ENCODE peak calls at places on chromosomes 2 and 18, in four cellular contexts. One of them, this sample, is unnamed.

GRCh38 chr18:45627204-45627526 is 11.9 kb downstream of the SLC14A2 start:
- DNase-seq in esophagus muscularis mucosa: no peak
- DNase-seq in endodermal cell: peak; percentile 61
- DNase-seq in HCT116: no peak
- DNase-seq in this sample: no peak

GRCh38 chr2:69375494-69376353 is 11.3 kb downstream of the GFPT1 start:
- DNase-seq in HCT116: peak; percentile 21
- DNase-seq in endodermal cell: no peak
- DNase-seq in esophagus muscularis mucosa: no peak
- DNase-seq in this sample: no peak

GRCh38 chr2:121766624-121767023 is 11.2 kb downstream of the TSN start:
- DNase-seq in esophagus muscularis mucosa: no peak
- DNase-seq in HCT116: no peak
- DNase-seq in endodermal cell: no peak
- DNase-seq in this sample: no peak

GRCh38 chr18:74796928-74797576 is 199.4 kb downstream of the ZNF407 start:
- DNase-seq in HCT116: peak; percentile 8
- DNase-seq in endodermal cell: no peak
- DNase-seq in esophagus muscularis mucosa: no peak
- DNase-seq in this sample: no peak

GRCh38 chr2:191637182-191638078 is 40.5 kb upstream of the NABP1 start:
- DNase-seq in HCT116: peak; percentile 39
- DNase-seq in esophagus muscularis mucosa: no peak
- DNase-seq in endodermal cell: no peak
- DNase-seq in this sample: no peak

GRCh38 chr2:237616373-237617304 is 10.7 kb upstream of the LRRFIP1 start:
- DNase-seq in esophagus muscularis mucosa: no peak
- DNase-seq in HCT116: no peak
- DNase-seq in endodermal cell: no peak
- DNase-seq in this sample: no peak

GRCh38 chr2:113888641-113889470 is 1.0 kb upstream of the ACTR3 start:
- DNase-seq in esophagus muscularis mucosa: no peak
- DNase-seq in HCT116: no peak
- DNase-seq in endodermal cell: no peak
- DNase-seq in this sample: no peak

GRCh38 chr2:48851161-48851560 is 95.6 kb upstream of the LHCGR start:
- DNase-seq in endodermal cell: no peak
- DNase-seq in HCT116: no peak
- DNase-seq in esophagus muscularis mucosa: no peak
- DNase-seq in this sample: no peak

GRCh38 chr2:73821227-73821626 is 7.5 kb upstream of the STAMBP start:
- DNase-seq in esophagus muscularis mucosa: no peak
- DNase-seq in endodermal cell: no peak
- DNase-seq in HCT116: no peak
- DNase-seq in this sample: no peak

GRCh38 chr2:26740890-26741302 is 23.2 kb upstream of the SLC35F6 start:
- DNase-seq in HCT116: no peak
- DNase-seq in esophagus muscularis mucosa: no peak
- DNase-seq in endodermal cell: peak; percentile 81
- DNase-seq in this sample: no peak

GRCh38 chr2:178361588-178361987 is 89.4 kb downstream of the PRKRA start:
- DNase-seq in HCT116: no peak
- DNase-seq in esophagus muscularis mucosa: no peak
- DNase-seq in endodermal cell: no peak
- DNase-seq in this sample: no peak

GRCh38 chr2:37688771-37689468 is 17.5 kb upstream of the CDC42EP3 start:
- DNase-seq in esophagus muscularis mucosa: no peak
- DNase-seq in HCT116: no peak
- DNase-seq in endodermal cell: peak; percentile 80
- DNase-seq in this sample: no peak

GRCh38 chr18:652131-652530 is 5.3 kb upstream of the TYMS start:
- DNase-seq in endodermal cell: no peak
- DNase-seq in HCT116: no peak
- DNase-seq in esophagus muscularis mucosa: no peak
- DNase-seq in this sample: no peak

GRCh38 chr2:121260370-121261154 is 24.4 kb downstream of the TFCP2L1 start:
- DNase-seq in endodermal cell: no peak
- DNase-seq in HCT116: no peak
- DNase-seq in esophagus muscularis mucosa: no peak
- DNase-seq in this sample: no peak

GRCh38 chr2:48600204-48600813 is 17.3 kb upstream of the GTF2A1L start:
- DNase-seq in esophagus muscularis mucosa: no peak
- DNase-seq in endodermal cell: no peak
- DNase-seq in HCT116: no peak
- DNase-seq in this sample: no peak

GRCh38 chr2:101446869-101447268 is 28.0 kb downstream of the RFX8 start:
- DNase-seq in HCT116: no peak
- DNase-seq in endodermal cell: no peak
- DNase-seq in esophagus muscularis mucosa: no peak
- DNase-seq in this sample: no peak

GRCh38 chr2:233700028-233700635 is 7.4 kb downstream of the UGT1A6 start:
- DNase-seq in esophagus muscularis mucosa: no peak
- DNase-seq in endodermal cell: no peak
- DNase-seq in HCT116: no peak
- DNase-seq in this sample: no peak

GRCh38 chr2:158042245-158042644 is 59.4 kb upstream of the UPP2 start:
- DNase-seq in esophagus muscularis mucosa: peak; percentile 17
- DNase-seq in endodermal cell: no peak
- DNase-seq in HCT116: no peak
- DNase-seq in this sample: no peak

GRCh38 chr2:39737661-39738060 is 41.4 kb downstream of the THUMPD2 start:
- DNase-seq in HCT116: no peak
- DNase-seq in esophagus muscularis mucosa: no peak
- DNase-seq in endodermal cell: peak; percentile 85
- DNase-seq in this sample: no peak

GRCh38 chr2:191202209-191202721 is 42.9 kb upstream of the MYO1B start:
- DNase-seq in esophagus muscularis mucosa: no peak
- DNase-seq in endodermal cell: no peak
- DNase-seq in HCT116: no peak
- DNase-seq in this sample: no peak

GRCh38 chr18:34978533-34978893 is 62.7 kb upstream of the MAPRE2 start:
- DNase-seq in esophagus muscularis mucosa: no peak
- DNase-seq in endodermal cell: peak; percentile 42
- DNase-seq in HCT116: no peak
- DNase-seq in this sample: no peak

GRCh38 chr2:7375901-7376300 is 458.7 kb downstream of the RNF144A start:
- DNase-seq in esophagus muscularis mucosa: peak; percentile 55
- DNase-seq in HCT116: no peak
- DNase-seq in endodermal cell: no peak
- DNase-seq in this sample: no peak

GRCh38 chr2:230947908-230948365 is 22.9 kb upstream of the GPR55 start:
- DNase-seq in endodermal cell: no peak
- DNase-seq in esophagus muscularis mucosa: no peak
- DNase-seq in HCT116: no peak
- DNase-seq in this sample: no peak

GRCh38 chr2:85801871-85802270 is 48.1 kb downstream of the ATOH8 start:
- DNase-seq in HCT116: no peak
- DNase-seq in esophagus muscularis mucosa: no peak
- DNase-seq in endodermal cell: no peak
- DNase-seq in this sample: peak; percentile 61

GRCh38 chr2:229205704-229206103 is 65.4 kb downstream of the PID1 start:
- DNase-seq in HCT116: no peak
- DNase-seq in esophagus muscularis mucosa: no peak
- DNase-seq in endodermal cell: no peak
- DNase-seq in this sample: no peak

GRCh38 chr2:47043142-47043890 is 111.8 kb downstream of the STPG4 start:
- DNase-seq in esophagus muscularis mucosa: no peak
- DNase-seq in HCT116: peak; percentile 83
- DNase-seq in endodermal cell: peak; percentile 86
- DNase-seq in this sample: peak; percentile 89

GRCh38 chr2:160379399-160379798 is 114.2 kb downstream of the RBMS1 start:
- DNase-seq in HCT116: no peak
- DNase-seq in esophagus muscularis mucosa: no peak
- DNase-seq in endodermal cell: no peak
- DNase-seq in this sample: no peak

DNA sequence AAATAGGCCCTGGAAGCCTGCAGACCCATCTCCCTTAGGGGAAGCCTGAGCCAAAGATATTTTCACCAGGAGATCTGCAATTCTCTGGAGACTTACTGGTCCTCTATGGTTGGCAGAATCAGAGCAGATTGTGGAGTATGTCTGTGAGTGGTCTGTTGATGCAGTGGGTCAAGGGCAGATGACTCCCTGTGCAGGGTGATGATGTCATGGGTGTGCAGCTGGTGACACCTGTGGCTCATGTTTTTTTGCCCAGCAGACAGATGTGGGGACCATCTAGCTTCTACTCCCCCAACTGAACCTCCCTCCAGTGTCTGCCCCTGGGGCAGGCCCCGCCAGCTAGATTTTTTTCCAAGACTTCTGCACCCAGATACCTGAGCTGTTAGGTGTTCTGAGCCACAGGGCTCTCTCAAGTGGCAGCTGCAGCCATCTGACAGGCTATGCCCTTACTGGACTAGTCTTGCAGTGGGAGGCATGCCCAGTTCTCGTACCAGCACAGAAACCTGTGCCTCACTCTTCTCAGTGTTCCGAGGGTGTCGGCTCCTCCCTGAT is 558.7 kb upstream of the LRRTM1 start:
- DNase-seq in esophagus muscularis mucosa: no peak
- DNase-seq in endodermal cell: no peak
- DNase-seq in HCT116: no peak
- DNase-seq in this sample: no peak
- H3K27ac ChIP-seq in esophagus muscularis mucosa: no peak overlapping the region
- H3K27ac ChIP-seq in endodermal cell: no peak overlapping the region
- H3K27ac ChIP-seq in HCT116: no peak overlapping the region
- H3K27ac ChIP-seq in this sample: no peak overlapping the region

DNA sequence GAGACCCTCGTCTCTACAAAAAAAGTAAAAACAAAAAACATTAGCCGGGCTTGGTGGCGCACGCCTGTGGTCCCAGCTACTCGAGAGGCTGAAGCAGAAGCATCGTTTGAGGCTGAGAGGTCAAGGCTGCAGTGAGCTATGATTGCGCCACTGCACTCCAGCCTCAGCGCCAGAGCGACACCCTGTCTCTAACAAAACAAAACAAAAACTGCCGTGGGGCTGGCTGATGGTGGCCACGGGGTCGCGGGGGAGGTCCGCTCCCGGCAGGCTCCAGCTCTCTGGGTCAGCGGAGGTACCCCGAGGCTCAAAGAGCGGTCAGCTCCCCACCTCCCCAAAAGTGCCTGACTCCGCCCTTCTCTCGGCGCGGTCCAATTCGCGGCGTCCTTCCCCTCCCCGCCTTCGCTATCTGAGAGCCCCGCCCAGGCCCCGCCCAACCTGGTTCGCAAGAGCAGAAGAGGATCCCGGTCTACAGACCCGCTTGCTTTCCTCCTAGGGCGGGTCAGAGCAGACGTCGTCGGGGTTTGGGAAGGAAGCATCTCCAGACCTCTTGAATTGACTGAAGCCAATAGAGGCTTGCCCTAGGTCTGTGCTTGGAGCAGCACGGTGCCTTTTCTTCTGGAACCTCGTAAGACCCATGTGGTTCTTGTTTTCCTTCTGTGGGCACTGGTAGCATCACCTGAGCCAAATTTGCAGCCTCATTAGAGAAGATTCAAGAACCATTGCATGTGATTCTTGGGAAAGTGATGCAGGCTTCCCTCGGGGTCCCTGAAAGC is 7.8 kb downstream of the RAX start:
- DNase-seq in esophagus muscularis mucosa: no peak
- DNase-seq in endodermal cell: peak; percentile 94
- DNase-seq in HCT116: no peak
- DNase-seq in this sample: no peak
- H3K4me3 ChIP-seq in esophagus muscularis mucosa: peak overlapping the region; percentile 44
- H3K4me3 ChIP-seq in endodermal cell: peak overlapping the region; percentile 71
- H3K4me3 ChIP-seq in HCT116: no peak overlapping the region
- H3K4me3 ChIP-seq in this sample: peak overlapping the region; percentile 39

GRCh38 chr2:33214436-33214835 is 262.0 kb upstream of the RASGRP3 start:
- DNase-seq in endodermal cell: no peak
- DNase-seq in HCT116: no peak
- DNase-seq in esophagus muscularis mucosa: no peak
- DNase-seq in this sample: no peak
- H3K27ac ChIP-seq in endodermal cell: no peak overlapping the region
- H3K27ac ChIP-seq in HCT116: no peak overlapping the region
- H3K27ac ChIP-seq in esophagus muscularis mucosa: peak overlapping the region; percentile 42
- H3K27ac ChIP-seq in this sample: peak overlapping the region; percentile 87

GRCh38 chr2:285506-285905 is 2.4 kb downstream of the ALKAL2 start:
- DNase-seq in HCT116: no peak
- DNase-seq in endodermal cell: no peak
- DNase-seq in esophagus muscularis mucosa: no peak
- DNase-seq in this sample: no peak

GRCh38 chr2:287471-287885 is 413 bp downstream of the ALKAL2 start:
- DNase-seq in endodermal cell: peak; percentile 80
- DNase-seq in esophagus muscularis mucosa: no peak
- DNase-seq in HCT116: no peak
- DNase-seq in this sample: no peak

GRCh38 chr2:285990-286389 is 1.9 kb downstream of the ALKAL2 start:
- DNase-seq in HCT116: no peak
- DNase-seq in esophagus muscularis mucosa: no peak
- DNase-seq in endodermal cell: no peak
- DNase-seq in this sample: no peak

GRCh38 chr2:288002-288742 is at the start of gene ALKAL2:
- DNase-seq in esophagus muscularis mucosa: no peak
- DNase-seq in HCT116: no peak
- DNase-seq in endodermal cell: peak; percentile 77
- DNase-seq in this sample: no peak

DNA sequence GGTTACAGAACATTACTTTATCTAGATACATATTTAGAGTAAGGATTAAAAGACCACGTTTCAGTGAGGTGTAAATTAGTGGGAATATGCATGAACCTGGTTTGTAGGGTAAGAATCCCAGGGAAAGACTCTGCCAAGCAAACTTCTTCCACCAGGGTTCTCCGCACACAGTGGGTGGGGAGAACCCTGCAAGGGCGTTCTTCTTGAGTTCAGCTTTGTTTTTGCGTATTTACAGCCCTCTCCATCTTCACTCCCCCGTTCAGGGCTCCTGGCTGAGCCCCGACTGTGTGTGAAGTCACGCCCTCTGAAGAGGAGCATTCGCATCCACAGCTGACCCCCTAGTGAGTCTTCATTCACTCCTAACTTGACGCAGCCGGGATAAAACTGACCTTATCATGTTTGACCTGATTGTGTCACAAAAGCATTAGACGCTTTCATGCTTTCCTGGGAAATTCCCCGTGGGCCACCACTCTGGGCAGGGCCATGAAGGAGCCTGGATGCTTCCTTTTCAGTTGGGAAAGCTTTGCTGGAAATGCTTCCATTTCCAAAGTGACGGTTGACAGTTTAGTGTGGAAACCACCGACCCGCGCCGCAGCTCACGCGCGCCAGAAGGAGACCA is 1.0 kb downstream of the ALKAL2 start:
- DNase-seq in endodermal cell: peak; percentile 84
- DNase-seq in esophagus muscularis mucosa: no peak
- DNase-seq in HCT116: no peak
- DNase-seq in this sample: no peak
- H3K4me3 ChIP-seq in endodermal cell: peak overlapping the region; percentile 55
- H3K4me3 ChIP-seq in esophagus muscularis mucosa: peak overlapping the region; percentile 62
- H3K4me3 ChIP-seq in HCT116: no peak overlapping the region
- H3K4me3 ChIP-seq in this sample: peak overlapping the region; percentile 73

This sample was measured in ascending aorta.